ENCODE peak calls at places on chromosomes 12 and 14, in five cellular contexts. One of them, this sample, is unnamed.

GRCh38 chr12:92008345-92008744 is 137.3 kb downstream of the BTG1 start:
- DNase-seq in activated CD4-positive, alpha-beta T cell treated with anti-CD3 and anti-CD28 coated beads, Interleukin-2, amount 50 U/mL, for 1 hour: no peak
- DNase-seq in cardiac fibroblast: no peak
- DNase-seq in coronary artery: no peak
- DNase-seq in amniotic stem cell: no peak
- DNase-seq in this sample: no peak

GRCh38 chr12:1914116-1914911 is 4.1 kb downstream of the CACNA2D4 start:
- DNase-seq in amniotic stem cell: no peak
- DNase-seq in activated CD4-positive, alpha-beta T cell treated with anti-CD3 and anti-CD28 coated beads, Interleukin-2, amount 50 U/mL, for 1 hour: no peak
- DNase-seq in coronary artery: peak
- DNase-seq in cardiac fibroblast: no peak
- DNase-seq in this sample: no peak

GRCh38 chr14:91138511-91139359 is 24.9 kb downstream of the DGLUCY start:
- DNase-seq in amniotic stem cell: no peak
- DNase-seq in cardiac fibroblast: peak
- DNase-seq in activated CD4-positive, alpha-beta T cell treated with anti-CD3 and anti-CD28 coated beads, Interleukin-2, amount 50 U/mL, for 1 hour: peak
- DNase-seq in coronary artery: no peak
- DNase-seq in this sample: no peak

GRCh38 chr12:76915381-76916169 is 36.8 kb upstream of the CSRP2 start:
- DNase-seq in cardiac fibroblast: peak
- DNase-seq in coronary artery: no peak
- DNase-seq in amniotic stem cell: no peak
- DNase-seq in activated CD4-positive, alpha-beta T cell treated with anti-CD3 and anti-CD28 coated beads, Interleukin-2, amount 50 U/mL, for 1 hour: no peak
- DNase-seq in this sample: no peak

GRCh38 chr14:89186850-89187376 is 230.1 kb downstream of the FOXN3 start:
- DNase-seq in activated CD4-positive, alpha-beta T cell treated with anti-CD3 and anti-CD28 coated beads, Interleukin-2, amount 50 U/mL, for 1 hour: no peak
- DNase-seq in coronary artery: no peak
- DNase-seq in amniotic stem cell: no peak
- DNase-seq in cardiac fibroblast: no peak
- DNase-seq in this sample: no peak

GRCh38 chr12:51482808-51483532 is 58.3 kb downstream of the SLC4A8 start:
- DNase-seq in amniotic stem cell: no peak
- DNase-seq in cardiac fibroblast: no peak
- DNase-seq in activated CD4-positive, alpha-beta T cell treated with anti-CD3 and anti-CD28 coated beads, Interleukin-2, amount 50 U/mL, for 1 hour: no peak
- DNase-seq in coronary artery: no peak
- DNase-seq in this sample: no peak

GRCh38 chr12:118188690-118189371 is 52.9 kb downstream of the PEBP1 start:
- DNase-seq in amniotic stem cell: no peak
- DNase-seq in cardiac fibroblast: peak
- DNase-seq in coronary artery: no peak
- DNase-seq in activated CD4-positive, alpha-beta T cell treated with anti-CD3 and anti-CD28 coated beads, Interleukin-2, amount 50 U/mL, for 1 hour: no peak
- DNase-seq in this sample: no peak

GRCh38 chr12:122874081-122874480 is 21.8 kb downstream of the VPS37B start:
- DNase-seq in cardiac fibroblast: no peak
- DNase-seq in amniotic stem cell: no peak
- DNase-seq in coronary artery: no peak
- DNase-seq in activated CD4-positive, alpha-beta T cell treated with anti-CD3 and anti-CD28 coated beads, Interleukin-2, amount 50 U/mL, for 1 hour: peak
- DNase-seq in this sample: no peak

GRCh38 chr12:16189849-16190248 is 87.6 kb downstream of the SLC15A5 start:
- DNase-seq in coronary artery: no peak
- DNase-seq in cardiac fibroblast: no peak
- DNase-seq in activated CD4-positive, alpha-beta T cell treated with anti-CD3 and anti-CD28 coated beads, Interleukin-2, amount 50 U/mL, for 1 hour: no peak
- DNase-seq in amniotic stem cell: no peak
- DNase-seq in this sample: no peak

GRCh38 chr14:91395998-91396660 is 21.5 kb downstream of the CCDC88C start:
- DNase-seq in amniotic stem cell: no peak
- DNase-seq in cardiac fibroblast: no peak
- DNase-seq in coronary artery: no peak
- DNase-seq in activated CD4-positive, alpha-beta T cell treated with anti-CD3 and anti-CD28 coated beads, Interleukin-2, amount 50 U/mL, for 1 hour: no peak
- DNase-seq in this sample: no peak

GRCh38 chr12:119239040-119239439 is 60.3 kb downstream of the HSPB8 start:
- DNase-seq in cardiac fibroblast: no peak
- DNase-seq in activated CD4-positive, alpha-beta T cell treated with anti-CD3 and anti-CD28 coated beads, Interleukin-2, amount 50 U/mL, for 1 hour: no peak
- DNase-seq in coronary artery: no peak
- DNase-seq in amniotic stem cell: no peak
- DNase-seq in this sample: no peak

GRCh38 chr12:117457189-117457588 is 95.8 kb upstream of the NOS1 start:
- DNase-seq in amniotic stem cell: no peak
- DNase-seq in cardiac fibroblast: no peak
- DNase-seq in activated CD4-positive, alpha-beta T cell treated with anti-CD3 and anti-CD28 coated beads, Interleukin-2, amount 50 U/mL, for 1 hour: no peak
- DNase-seq in coronary artery: no peak
- DNase-seq in this sample: no peak

GRCh38 chr14:33908540-33909223 is 42.2 kb downstream of the EGLN3 start:
- DNase-seq in amniotic stem cell: no peak
- DNase-seq in cardiac fibroblast: no peak
- DNase-seq in activated CD4-positive, alpha-beta T cell treated with anti-CD3 and anti-CD28 coated beads, Interleukin-2, amount 50 U/mL, for 1 hour: no peak
- DNase-seq in coronary artery: no peak
- DNase-seq in this sample: no peak